ENCODE peak calls at places on chromosomes 5 and 9, in ten cellular contexts. H is heart left ventricle; S is stimulated activated CD4-positive, alpha-beta T cell treated with anti-CD3 and anti-CD28 coated beads, Interleukin-1b, Interleukin-23, amount 100 ng/mL, for 24 hours; R is myocyte; Y is left cardiac atrium; Z is DMS 273 treated with DMSO at 0.1 percent for 48 hours; M is NCI-H1436 treated with DMSO at 0.1 percent for 48 hours; D is lower lobe of right lung; L is activated naive CD4-positive, alpha-beta T cell treated with anti-CD3 and anti-CD28 coated beads, Interleukin-2, amount 10 ng/mL, durations not matched to agents 7 days and 5 days; E is GM04504. X is an unnamed sample.

GRCh38 chr9:88342246-88342645 is 46.0 kb upstream of the SPIN1 start:
- DNase-seq in H (no peak), S (no peak), R (peak), Y (no peak), Z (no peak), M (no peak), D (no peak), L (no peak), E (no peak), X (no peak)

GRCh38 chr9:109843651-109844050 is 63.7 kb downstream of the PALM2AKAP2 start:
- DNase-seq in H (peak), S (no peak), R (peak), Y (peak), Z (peak), M (no peak), D (peak), L (no peak), E (no peak), X (no peak)

GRCh38 chr9:136095495-136096058 is 488 bp upstream of the NACC2 start:
- DNase-seq in H (no peak), S (no peak), R (peak), Y (peak), Z (no peak), M (no peak), D (peak), L (peak), E (no peak), X (no peak)

GRCh38 chr5:78003914-78004313 is 227.8 kb upstream of the TBCA start:
- DNase-seq in H (no peak), S (no peak), R (no peak), Y (no peak), Z (no peak), M (no peak), D (no peak), L (no peak), E (no peak), X (no peak)

GRCh38 chr9:112338561-112338960 is 5.1 kb upstream of the PTBP3 start:
- DNase-seq in H (no peak), S (no peak), R (peak), Y (no peak), Z (no peak), M (no peak), D (no peak), L (no peak), E (no peak), X (no peak)

GRCh38 chr5:157612581-157612980 is 37.0 kb upstream of the ADAM19 start:
- DNase-seq in H (no peak), S (no peak), R (no peak), Y (no peak), Z (no peak), M (no peak), D (no peak), L (no peak), E (no peak), X (no peak)

GRCh38 chr5:1793966-1794895 is 5.4 kb downstream of the MRPL36 start:
- DNase-seq in H (no peak), S (no peak), R (peak), Y (no peak), Z (no peak), M (no peak), D (no peak), L (no peak), E (no peak), X (no peak)

GRCh38 chr5:43523662-43524072 is 8.7 kb upstream of the C5orf34 start:
- DNase-seq in H (no peak), S (no peak), R (no peak), Y (no peak), Z (no peak), M (no peak), D (no peak), L (no peak), E (peak), X (no peak)

GRCh38 chr9:94553029-94553938 is 1.6 kb upstream of the PCAT7 start:
- DNase-seq in H (no peak), S (no peak), R (no peak), Y (no peak), Z (no peak), M (no peak), D (no peak), L (no peak), E (no peak), X (no peak)